ENCODE peak calls at places on chromosomes 12 and 14, in five cellular contexts. E, C, Q, V and A are unnamed samples.

GRCh38 chr14:66493750-66494149 is 7.6 kb downstream of the CCDC196 start:
- DNase-seq in E (no peak), V (no peak), Q (no peak), C (no peak), A (no peak)

GRCh38 chr12:1855241-1855640 is 34.9 kb downstream of the LRTM2 start:
- DNase-seq in Q (no peak), E (no peak), C (no peak), V (peak; percentile 24), A (no peak)

GRCh38 chr12:95218852-95219171 is 1.2 kb downstream of the VEZT start:
- DNase-seq in E (peak; percentile 8), Q (no peak), C (no peak), V (peak; percentile 57), A (no peak)

GRCh38 chr12:94640134-94640928 is 10.0 kb downstream of the TMCC3 start:
- DNase-seq in E (no peak), Q (no peak), V (peak; percentile 97), C (no peak), A (no peak)

GRCh38 chr12:123286997-123287396 is 15.3 kb upstream of the CDK2AP1 start:
- DNase-seq in Q (no peak), E (no peak), C (no peak), V (no peak), A (peak; percentile 32)

GRCh38 chr12:100593490-100593889 is 20.0 kb downstream of the GAS2L3 start:
- DNase-seq in E (no peak), C (no peak), V (peak; percentile 25), Q (no peak), A (no peak)

GRCh38 chr12:122230798-122231197 is 4.9 kb upstream of the DIABLO start:
- DNase-seq in V (no peak), E (no peak), Q (no peak), C (no peak), A (no peak)

GRCh38 chr12:123494124-123494843 is 36.3 kb downstream of the SNRNP35 start:
- DNase-seq in E (no peak), V (no peak), C (no peak), Q (peak; percentile 27), A (no peak)

GRCh38 chr14:36028665-36029064 is 147.9 kb downstream of the PTCSC3 start:
- DNase-seq in E (no peak), C (no peak), V (no peak), Q (no peak), A (no peak)

GRCh38 chr14:64891839-64892375 is 12.2 kb upstream of the SPTB start:
- DNase-seq in Q (no peak), C (no peak), E (no peak), V (peak; percentile 43), A (no peak)

GRCh38 chr14:61564623-61565091 is 130.7 kb upstream of the HIF1A start:
- DNase-seq in V (peak; percentile 96), E (no peak), C (no peak), Q (no peak), A (no peak)

GRCh38 chr12:77500124-77500523 is 330.6 kb upstream of the NAV3 start:
- DNase-seq in V (no peak), C (no peak), Q (no peak), E (no peak), A (no peak)

GRCh38 chr12:81417056-81417455 is 339.2 kb downstream of the ACSS3 start:
- DNase-seq in C (no peak), Q (no peak), V (no peak), E (no peak), A (no peak)

GRCh38 chr14:33686856-33687255 is 264.0 kb downstream of the EGLN3 start:
- DNase-seq in V (no peak), Q (no peak), C (no peak), E (no peak), A (no peak)
- H3K27ac ChIP-seq in V (no peak overlapping the region), Q (no peak overlapping the region), C (no peak overlapping the region), E (no peak overlapping the region), A (no peak overlapping the region)

DNA sequence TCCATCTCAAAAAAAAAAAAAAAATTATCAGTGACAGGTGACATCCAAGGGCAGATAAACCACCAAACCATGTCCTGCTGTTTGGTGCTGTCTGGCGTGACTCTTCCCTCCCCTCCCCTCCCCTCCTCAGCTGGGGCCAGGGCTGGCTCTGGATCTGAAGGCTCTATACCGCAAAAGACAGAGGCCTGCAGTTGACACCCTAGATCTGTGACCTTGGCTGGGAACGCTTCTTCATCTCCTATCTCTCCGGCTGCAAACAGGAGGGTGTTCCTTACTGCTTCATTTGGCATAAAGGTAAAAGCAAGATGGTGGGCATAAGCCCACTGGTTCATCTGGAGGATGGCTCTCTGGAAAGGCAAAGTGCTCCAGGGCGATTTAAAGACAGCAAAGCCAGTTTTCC is 126.8 kb upstream of the PRMT8 start:
- DNase-seq in V (no peak), E (no peak), Q (no peak), C (no peak), A (no peak)
- H3K27me3 ChIP-seq in V (no peaks in the 10 kb centered on the region), E (no peaks in the 10 kb centered on the region), Q (peaks cover 78% of the 10 kb centered on the region), C (no peaks in the 10 kb centered on the region), A (no peaks in the 10 kb centered on the region)

DNA sequence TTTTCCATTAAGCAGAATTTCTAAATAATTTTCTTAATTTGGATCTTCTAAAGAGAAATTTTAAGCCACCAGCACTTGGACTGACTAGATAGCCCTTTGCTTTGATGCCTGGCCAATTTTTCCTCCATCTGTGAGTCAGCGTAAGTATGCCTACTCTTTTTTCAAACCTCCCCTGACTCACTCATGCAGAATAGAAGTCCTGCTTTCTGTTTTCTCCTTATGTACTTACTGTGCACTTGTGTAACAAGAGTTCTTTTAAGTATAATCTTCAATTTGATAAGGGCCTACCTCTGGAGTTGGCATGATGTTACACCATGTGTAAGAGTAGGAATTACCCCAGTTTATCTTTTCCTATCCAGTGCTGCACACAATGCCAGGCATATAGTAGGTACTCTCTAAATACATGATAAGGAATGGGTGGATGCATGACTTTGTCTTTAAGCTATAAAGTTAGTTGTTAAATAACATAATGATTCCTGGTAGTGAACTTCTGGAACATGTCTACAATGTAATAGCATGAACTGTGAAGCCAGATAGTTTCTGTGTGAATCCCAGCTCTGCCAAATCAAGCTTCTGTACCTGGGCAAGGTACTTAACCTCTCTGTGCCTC is 329.6 kb downstream of the TMTC2 start:
- DNase-seq in C (no peak), V (peak; percentile 84), Q (no peak), E (no peak), A (no peak)
- H3K27ac ChIP-seq in C (no peak overlapping the region), V (no peak overlapping the region), Q (peak overlapping the region; percentile 21), E (no peak overlapping the region), A (no peak overlapping the region)

GRCh38 chr14:100898935-100899840 is 4.3 kb downstream of the RTL1 start:
- DNase-seq in C (peak; percentile 57), V (no peak), Q (peak; percentile 30), E (no peak), A (no peak)

GRCh38 chr14:100900837-100901390 is 2.6 kb downstream of the RTL1 start:
- DNase-seq in Q (no peak), V (no peak), E (no peak), C (peak; percentile 25), A (peak; percentile 68)

GRCh38 chr14:100896369-100897060 is 7.0 kb downstream of the RTL1 start:
- DNase-seq in V (no peak), E (no peak), C (peak; percentile 52), Q (no peak), A (no peak)

GRCh38 chr14:100899841-100900771 is 3.4 kb downstream of the RTL1 start:
- DNase-seq in C (peak; percentile 42), E (no peak), V (no peak), Q (no peak), A (no peak)

DNA sequence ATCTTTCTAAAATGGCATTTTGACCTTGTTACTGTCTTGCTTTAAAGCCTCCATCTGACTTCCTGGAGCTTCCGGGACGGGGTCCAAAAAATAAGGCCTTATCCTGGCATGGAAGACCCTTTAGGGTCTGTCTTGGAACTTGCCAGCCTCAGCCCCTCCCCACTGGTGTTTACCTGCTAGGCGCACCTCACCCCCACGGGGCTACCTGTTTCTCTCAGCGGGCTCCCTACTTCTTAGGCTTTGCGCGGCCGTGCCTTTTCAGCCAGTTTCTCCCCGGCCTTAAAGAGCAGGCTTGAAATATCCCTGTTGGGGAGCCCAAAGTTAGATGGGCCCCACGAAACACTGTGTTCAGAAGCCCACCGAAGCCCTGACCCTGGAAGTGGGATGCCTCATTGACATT is 5.1 kb downstream of the RTL1 start:
- DNase-seq in C (no peak), E (no peak), V (no peak), Q (no peak), A (no peak)
- H3K27me3 ChIP-seq in C (no peaks in the 10 kb centered on the region), E (no peaks in the 10 kb centered on the region), V (peaks cover 2% of the 10 kb centered on the region), Q (peaks cover 97% of the 10 kb centered on the region), A (no peaks in the 10 kb centered on the region)

DNA sequence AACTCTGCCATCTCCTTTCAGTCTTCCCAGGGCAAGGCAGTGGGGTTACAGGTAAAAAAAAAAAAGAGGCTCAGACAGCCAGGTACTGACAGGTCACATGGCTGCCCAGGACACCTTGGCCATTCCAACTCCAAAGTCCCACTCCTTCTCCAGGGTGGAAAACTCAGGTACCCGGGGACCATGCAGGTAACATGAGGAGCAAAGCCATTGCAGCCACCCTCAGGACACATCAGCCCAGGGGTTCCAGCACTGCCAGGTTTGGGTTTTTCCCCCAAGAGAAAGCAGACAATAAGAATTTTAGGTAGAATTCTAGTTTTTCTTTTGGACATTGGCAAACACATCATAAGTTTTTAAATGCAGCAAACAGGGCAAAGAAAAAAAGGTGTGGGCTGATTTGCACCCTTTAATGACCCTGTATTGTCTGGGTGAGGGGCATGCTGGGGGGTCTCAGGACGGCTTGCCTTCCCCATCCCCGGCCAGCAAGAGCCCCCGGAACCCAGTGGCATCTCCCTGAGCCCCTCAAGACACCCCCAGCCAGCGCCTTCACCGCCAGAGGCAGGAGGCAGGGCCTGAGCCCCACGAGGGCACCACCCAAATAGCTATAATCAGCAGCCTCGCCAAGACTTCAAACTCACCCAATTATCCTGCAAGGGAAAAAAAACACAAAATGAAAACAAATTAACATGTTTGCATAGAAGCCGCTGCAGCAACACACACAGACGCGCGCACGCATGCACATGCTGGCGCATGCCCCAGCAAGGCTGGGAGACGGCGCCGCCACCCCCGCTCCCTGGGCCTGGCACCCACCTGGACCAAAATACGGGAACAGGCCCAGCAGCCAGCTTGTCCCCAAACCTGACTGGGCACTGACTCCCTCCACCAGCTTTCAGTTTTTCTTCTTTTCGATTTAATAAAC is 15.6 kb downstream of the FAM222A start:
- DNase-seq in V (peak; percentile 13), C (peak; percentile 35), E (no peak), Q (peak; percentile 3), A (peak; percentile 56)
- H3K27ac ChIP-seq in V (no peak overlapping the region), C (no peak overlapping the region), E (no peak overlapping the region), Q (no peak overlapping the region), A (no peak overlapping the region)

GRCh38 chr12:114700392-114701103 is 16.6 kb upstream of the TBX3 start:
- DNase-seq in E (no peak), C (no peak), V (no peak), Q (no peak), A (no peak)
- H3K27me3 ChIP-seq in E (peaks cover 19% of the 10 kb centered on the region), C (no peaks in the 10 kb centered on the region), V (peaks cover 6% of the 10 kb centered on the region), Q (peaks cover 97% of the 10 kb centered on the region), A (no peaks in the 10 kb centered on the region)

GRCh38 chr14:95524706-95525512 is 8.5 kb upstream of the SYNE3 start:
- DNase-seq in C (no peak), E (no peak), Q (no peak), V (peak; percentile 80), A (no peak)
- H3K27ac ChIP-seq in C (no peak overlapping the region), E (no peak overlapping the region), Q (peak overlapping the region; percentile 76), V (no peak overlapping the region), A (no peak overlapping the region)